ENCODE peak calls at places on chromosomes 3 and 15, in seven cellular contexts. One of them, this sample, is unnamed.

GRCh38 chr15:70778258-70779076 is 15.1 kb upstream of the UACA start:
- DNase-seq in SK-N-SH: no peak
- DNase-seq in HepG2: no peak
- DNase-seq in GM12892: no peak
- DNase-seq in K562: no peak
- DNase-seq in GM12878: no peak
- DNase-seq in H1: no peak
- DNase-seq in this sample: no peak

GRCh38 chr3:138465927-138466326 is 31.5 kb downstream of the ESYT3 start:
- DNase-seq in SK-N-SH: no peak
- DNase-seq in HepG2: no peak
- DNase-seq in GM12892: no peak
- DNase-seq in K562: no peak
- DNase-seq in GM12878: no peak
- DNase-seq in H1: no peak
- DNase-seq in this sample: no peak

GRCh38 chr15:89416339-89417183 is 79.8 kb downstream of the RHCG start:
- DNase-seq in SK-N-SH: peak; percentile 96
- DNase-seq in HepG2: peak; percentile 66
- DNase-seq in GM12892: peak; percentile 84
- DNase-seq in K562: peak; percentile 90
- DNase-seq in GM12878: no peak
- DNase-seq in H1: peak; percentile 100
- DNase-seq in this sample: peak; percentile 87

GRCh38 chr3:171936231-171936841 is 93.2 kb downstream of the TMEM212 start:
- DNase-seq in SK-N-SH: no peak
- DNase-seq in HepG2: no peak
- DNase-seq in GM12892: no peak
- DNase-seq in K562: no peak
- DNase-seq in GM12878: peak; percentile 20
- DNase-seq in H1: no peak
- DNase-seq in this sample: no peak

GRCh38 chr3:171875923-171876412 is 32.8 kb downstream of the TMEM212 start:
- DNase-seq in SK-N-SH: no peak
- DNase-seq in HepG2: peak; percentile 48
- DNase-seq in GM12892: no peak
- DNase-seq in K562: no peak
- DNase-seq in GM12878: no peak
- DNase-seq in H1: no peak
- DNase-seq in this sample: no peak

GRCh38 chr3:146134348-146135117 is 26.5 kb downstream of the PLOD2 start:
- DNase-seq in SK-N-SH: no peak
- DNase-seq in HepG2: peak; percentile 36
- DNase-seq in GM12892: no peak
- DNase-seq in K562: no peak
- DNase-seq in GM12878: no peak
- DNase-seq in H1: no peak
- DNase-seq in this sample: no peak

GRCh38 chr3:117526485-117527079 is 817.0 kb downstream of the TUSC7 start:
- DNase-seq in SK-N-SH: no peak
- DNase-seq in HepG2: peak; percentile 4
- DNase-seq in GM12892: no peak
- DNase-seq in K562: no peak
- DNase-seq in GM12878: no peak
- DNase-seq in H1: no peak
- DNase-seq in this sample: no peak

GRCh38 chr3:38086496-38086895 is 47.5 kb downstream of the DLEC1 start:
- DNase-seq in SK-N-SH: no peak
- DNase-seq in HepG2: no peak
- DNase-seq in GM12892: no peak
- DNase-seq in K562: no peak
- DNase-seq in GM12878: no peak
- DNase-seq in H1: no peak
- DNase-seq in this sample: no peak

GRCh38 chr3:195558602-195559001 is 15.5 kb upstream of the PPP1R2 start:
- DNase-seq in SK-N-SH: peak; percentile 34
- DNase-seq in HepG2: peak; percentile 49
- DNase-seq in GM12892: no peak
- DNase-seq in K562: peak; percentile 59
- DNase-seq in GM12878: no peak
- DNase-seq in H1: no peak
- DNase-seq in this sample: no peak

GRCh38 chr15:73575636-73576247 is 57.4 kb downstream of the NPTN start:
- DNase-seq in SK-N-SH: no peak
- DNase-seq in HepG2: no peak
- DNase-seq in GM12892: no peak
- DNase-seq in K562: no peak
- DNase-seq in GM12878: no peak
- DNase-seq in H1: no peak
- DNase-seq in this sample: no peak

GRCh38 chr3:139894638-139894989 is 40.4 kb upstream of the CLSTN2 start:
- DNase-seq in SK-N-SH: no peak
- DNase-seq in HepG2: no peak
- DNase-seq in GM12892: no peak
- DNase-seq in K562: no peak
- DNase-seq in GM12878: no peak
- DNase-seq in H1: no peak
- DNase-seq in this sample: no peak

GRCh38 chr3:177842302-177842701 is 645.0 kb upstream of the TBL1XR1 start:
- DNase-seq in SK-N-SH: no peak
- DNase-seq in HepG2: no peak
- DNase-seq in GM12892: no peak
- DNase-seq in K562: no peak
- DNase-seq in GM12878: no peak
- DNase-seq in H1: no peak
- DNase-seq in this sample: no peak

GRCh38 chr3:48634661-48635221 is 520 bp downstream of the SLC26A6 start:
- DNase-seq in SK-N-SH: peak; percentile 83
- DNase-seq in HepG2: peak; percentile 35
- DNase-seq in GM12892: peak; percentile 77
- DNase-seq in K562: peak; percentile 80
- DNase-seq in GM12878: peak; percentile 20
- DNase-seq in H1: peak; percentile 79
- DNase-seq in this sample: peak; percentile 75

GRCh38 chr3:19147905-19148767 is at the start of gene KCNH8:
- DNase-seq in SK-N-SH: peak; percentile 81
- DNase-seq in HepG2: no peak
- DNase-seq in GM12892: peak; percentile 9
- DNase-seq in K562: peak; percentile 19
- DNase-seq in GM12878: no peak
- DNase-seq in H1: peak; percentile 68
- DNase-seq in this sample: no peak

GRCh38 chr3:53498993-53499641 is 4.7 kb downstream of the CACNA1D start:
- DNase-seq in SK-N-SH: no peak
- DNase-seq in HepG2: peak; percentile 68
- DNase-seq in GM12892: no peak
- DNase-seq in K562: peak; percentile 41
- DNase-seq in GM12878: no peak
- DNase-seq in H1: no peak
- DNase-seq in this sample: no peak

GRCh38 chr3:124459678-124460077 is 270.6 kb upstream of the UMPS start:
- DNase-seq in SK-N-SH: no peak
- DNase-seq in HepG2: no peak
- DNase-seq in GM12892: no peak
- DNase-seq in K562: no peak
- DNase-seq in GM12878: no peak
- DNase-seq in H1: no peak
- DNase-seq in this sample: no peak

GRCh38 chr15:63503739-63504246 is 600 bp upstream of the USP3 start:
- DNase-seq in SK-N-SH: peak; percentile 44
- DNase-seq in HepG2: peak; percentile 71
- DNase-seq in GM12892: no peak
- DNase-seq in K562: peak; percentile 72
- DNase-seq in GM12878: no peak
- DNase-seq in H1: no peak
- DNase-seq in this sample: no peak

GRCh38 chr3:29486087-29486486 is 205.2 kb downstream of the RBMS3 start:
- DNase-seq in SK-N-SH: no peak
- DNase-seq in HepG2: no peak
- DNase-seq in GM12892: no peak
- DNase-seq in K562: no peak
- DNase-seq in GM12878: peak; percentile 30
- DNase-seq in H1: no peak
- DNase-seq in this sample: no peak

GRCh38 chr3:37872413-37873160 is 10.9 kb downstream of the CTDSPL start:
- DNase-seq in SK-N-SH: no peak
- DNase-seq in HepG2: no peak
- DNase-seq in GM12892: no peak
- DNase-seq in K562: no peak
- DNase-seq in GM12878: no peak
- DNase-seq in H1: no peak
- DNase-seq in this sample: no peak

GRCh38 chr15:101710806-101711205 is 13.5 kb downstream of the TARS3 start:
- DNase-seq in SK-N-SH: no peak
- DNase-seq in HepG2: peak; percentile 10
- DNase-seq in GM12892: no peak
- DNase-seq in K562: no peak
- DNase-seq in GM12878: no peak
- DNase-seq in H1: no peak
- DNase-seq in this sample: no peak

GRCh38 chr3:158660711-158661110 is 11.7 kb downstream of the LXN start:
- DNase-seq in SK-N-SH: no peak
- DNase-seq in HepG2: no peak
- DNase-seq in GM12892: no peak
- DNase-seq in K562: no peak
- DNase-seq in GM12878: no peak
- DNase-seq in H1: no peak
- DNase-seq in this sample: no peak

GRCh38 chr3:194148383-194148782 is 12.4 kb downstream of the HES1 start:
- DNase-seq in SK-N-SH: peak; percentile 32
- DNase-seq in HepG2: no peak
- DNase-seq in GM12892: no peak
- DNase-seq in K562: no peak
- DNase-seq in GM12878: no peak
- DNase-seq in H1: no peak
- DNase-seq in this sample: no peak

GRCh38 chr3:41120461-41120860 is 78.8 kb upstream of the CTNNB1 start:
- DNase-seq in SK-N-SH: no peak
- DNase-seq in HepG2: no peak
- DNase-seq in GM12892: no peak
- DNase-seq in K562: no peak
- DNase-seq in GM12878: no peak
- DNase-seq in H1: no peak
- DNase-seq in this sample: no peak
- TF ChIP-seq TAF1 in SK-N-SH: no peak
- TF ChIP-seq TAF1 in HepG2: no peak
- TF ChIP-seq TAF1 in GM12892: no peak
- TF ChIP-seq TAF1 in K562: no peak
- TF ChIP-seq TAF1 in GM12878: no peak
- TF ChIP-seq TAF1 in H1: no peak
- TF ChIP-seq TAF1 in this sample: no peak

DNA sequence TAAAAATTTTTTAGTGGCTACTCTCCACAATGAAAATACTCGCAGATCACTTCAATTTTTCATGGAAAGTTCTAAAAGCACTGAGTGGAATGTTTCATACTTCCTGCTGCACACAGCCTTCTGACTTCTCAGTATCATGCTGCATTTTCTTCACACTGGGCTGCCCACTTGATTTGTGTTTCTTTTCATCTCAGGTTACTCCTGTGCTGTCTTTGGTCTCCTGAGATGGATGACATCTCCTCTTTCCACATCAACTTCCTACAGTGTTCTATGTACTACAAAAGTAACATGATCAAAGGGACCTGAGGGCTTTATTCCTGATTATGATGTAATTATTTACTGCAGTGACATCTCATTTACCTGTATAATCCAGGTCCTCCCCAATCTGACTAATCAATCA is 927.7 kb downstream of the ROBO2 start:
- DNase-seq in SK-N-SH: no peak
- DNase-seq in HepG2: no peak
- DNase-seq in GM12892: no peak
- DNase-seq in K562: no peak
- DNase-seq in GM12878: no peak
- DNase-seq in H1: no peak
- DNase-seq in this sample: no peak
- TF ChIP-seq TAF1 in SK-N-SH: no peak
- TF ChIP-seq TAF1 in HepG2: no peak
- TF ChIP-seq TAF1 in GM12892: no peak
- TF ChIP-seq TAF1 in K562: no peak
- TF ChIP-seq TAF1 in GM12878: no peak
- TF ChIP-seq TAF1 in H1: no peak
- TF ChIP-seq TAF1 in this sample: no peak

GRCh38 chr3:100775669-100776068 is 66.4 kb downstream of the TFG start:
- DNase-seq in SK-N-SH: no peak
- DNase-seq in HepG2: no peak
- DNase-seq in GM12892: no peak
- DNase-seq in K562: no peak
- DNase-seq in GM12878: no peak
- DNase-seq in H1: no peak
- DNase-seq in this sample: no peak

GRCh38 chr3:100766069-100766468 is 56.8 kb downstream of the TFG start:
- DNase-seq in SK-N-SH: no peak
- DNase-seq in HepG2: no peak
- DNase-seq in GM12892: no peak
- DNase-seq in K562: no peak
- DNase-seq in GM12878: no peak
- DNase-seq in H1: no peak
- DNase-seq in this sample: no peak

GRCh38 chr3:100765437-100765975 is 56.2 kb downstream of the TFG start:
- DNase-seq in SK-N-SH: no peak
- DNase-seq in HepG2: no peak
- DNase-seq in GM12892: no peak
- DNase-seq in K562: no peak
- DNase-seq in GM12878: no peak
- DNase-seq in H1: no peak
- DNase-seq in this sample: no peak

GRCh38 chr3:100769693-100770092 is 60.4 kb downstream of the TFG start:
- DNase-seq in SK-N-SH: no peak
- DNase-seq in HepG2: no peak
- DNase-seq in GM12892: no peak
- DNase-seq in K562: no peak
- DNase-seq in GM12878: no peak
- DNase-seq in H1: peak; percentile 52
- DNase-seq in this sample: no peak
- TF ChIP-seq TAF1 in SK-N-SH: no peak
- TF ChIP-seq TAF1 in HepG2: no peak
- TF ChIP-seq TAF1 in GM12892: no peak
- TF ChIP-seq TAF1 in K562: no peak
- TF ChIP-seq TAF1 in GM12878: no peak
- TF ChIP-seq TAF1 in H1: peak; percentile 20
- TF ChIP-seq TAF1 in this sample: no peak

GRCh38 chr15:79897701-79898113 is 893 bp upstream of the MTHFS start:
- DNase-seq in SK-N-SH: no peak
- DNase-seq in HepG2: no peak
- DNase-seq in GM12892: no peak
- DNase-seq in K562: no peak
- DNase-seq in GM12878: no peak
- DNase-seq in H1: no peak
- DNase-seq in this sample: no peak

GRCh38 chr15:79901958-79902357 is 5.1 kb upstream of the MTHFS start:
- DNase-seq in SK-N-SH: no peak
- DNase-seq in HepG2: no peak
- DNase-seq in GM12892: no peak
- DNase-seq in K562: no peak
- DNase-seq in GM12878: peak; percentile 90
- DNase-seq in H1: no peak
- DNase-seq in this sample: no peak

GRCh38 chr15:79898369-79898768 is 1.6 kb upstream of the MTHFS start:
- DNase-seq in SK-N-SH: no peak
- DNase-seq in HepG2: no peak
- DNase-seq in GM12892: no peak
- DNase-seq in K562: no peak
- DNase-seq in GM12878: no peak
- DNase-seq in H1: no peak
- DNase-seq in this sample: no peak

GRCh38 chr15:79897380-79897678 is 515 bp upstream of the MTHFS start:
- DNase-seq in SK-N-SH: no peak
- DNase-seq in HepG2: no peak
- DNase-seq in GM12892: no peak
- DNase-seq in K562: no peak
- DNase-seq in GM12878: no peak
- DNase-seq in H1: no peak
- DNase-seq in this sample: no peak

GRCh38 chr15:79900087-79900486 is 3.3 kb upstream of the MTHFS start:
- DNase-seq in SK-N-SH: no peak
- DNase-seq in HepG2: no peak
- DNase-seq in GM12892: no peak
- DNase-seq in K562: no peak
- DNase-seq in GM12878: no peak
- DNase-seq in H1: no peak
- DNase-seq in this sample: no peak
- TF ChIP-seq TAF1 in SK-N-SH: no peak
- TF ChIP-seq TAF1 in HepG2: no peak
- TF ChIP-seq TAF1 in GM12892: no peak
- TF ChIP-seq TAF1 in K562: no peak
- TF ChIP-seq TAF1 in GM12878: no peak
- TF ChIP-seq TAF1 in H1: no peak
- TF ChIP-seq TAF1 in this sample: no peak